ENCODE peak calls at places on chromosome 14, in eight cellular contexts. B is activated T-helper 1 cell treated with Interleukin-2 at 50 U/mL for 16 hours; W is GM04503; Y is stimulated activated CD4-positive, alpha-beta T cell treated with anti-CD3 and anti-CD28 coated beads, Interleukin-15, amount 100 ng/mL, for 1 hour; I is NCI-H345; N is AG09309; X is ovary; P is CMK. U is an unnamed sample.

GRCh38 chr14:101231828-101232227 is 328.3 kb upstream of the RTL1 start:
- DNase-seq in B (no peak), W (no peak), Y (no peak), I (no peak), N (no peak), X (no peak), P (no peak), U (no peak)

GRCh38 chr14:33307691-33308369 is 369.2 kb downstream of the NPAS3 start:
- DNase-seq in B (no peak), W (peak), Y (no peak), I (peak), N (peak), X (peak), P (no peak), U (peak)

GRCh38 chr14:51261151-51261550 is 21.1 kb downstream of the TMX1 start:
- DNase-seq in B (no peak), W (no peak), Y (no peak), I (no peak), N (no peak), X (no peak), P (no peak), U (no peak)

GRCh38 chr14:46571970-46572369 is 79.6 kb downstream of the RPL10L start:
- DNase-seq in B (no peak), W (no peak), Y (no peak), I (no peak), N (no peak), X (no peak), P (no peak), U (no peak)

GRCh38 chr14:36856095-36856878 is 194.6 kb downstream of the PAX9 start:
- DNase-seq in B (no peak), W (no peak), Y (no peak), I (peak), N (no peak), X (no peak), P (no peak), U (no peak)

GRCh38 chr14:61566537-61567225 is 128.6 kb upstream of the HIF1A start:
- DNase-seq in B (no peak), W (no peak), Y (no peak), I (no peak), N (no peak), X (no peak), P (no peak), U (peak)

GRCh38 chr14:91889477-91890211 is 22.3 kb upstream of the TC2N start:
- DNase-seq in B (no peak), W (no peak), Y (no peak), I (no peak), N (no peak), X (peak), P (no peak), U (no peak)

GRCh38 chr14:98953544-98954346 is 318.3 kb downstream of the BCL11B start:
- DNase-seq in B (no peak), W (peak), Y (no peak), I (no peak), N (no peak), X (no peak), P (no peak), U (peak)

GRCh38 chr14:68285421-68286179 is 466.0 kb downstream of the RAD51B start:
- DNase-seq in B (peak), W (no peak), Y (peak), I (no peak), N (no peak), X (no peak), P (no peak), U (no peak)

GRCh38 chr14:50045837-50046236 is 70.5 kb downstream of the VCPKMT start:
- DNase-seq in B (no peak), W (no peak), Y (no peak), I (no peak), N (no peak), X (no peak), P (no peak), U (no peak)

GRCh38 chr14:106218189-106218588 is 691.8 kb downstream of the TMEM121 start:
- DNase-seq in B (no peak), W (no peak), Y (no peak), I (no peak), N (no peak), X (no peak), P (peak), U (no peak)

GRCh38 chr14:99119554-99119953 is 152.4 kb downstream of the BCL11B start:
- DNase-seq in B (no peak), W (no peak), Y (no peak), I (no peak), N (no peak), X (no peak), P (no peak), U (no peak)

GRCh38 chr14:43894534-43894933 is 612.5 kb downstream of the FSCB start:
- DNase-seq in B (no peak), W (no peak), Y (no peak), I (no peak), N (no peak), X (no peak), P (peak), U (no peak)